ENCODE peak calls at places on chromosomes 4 and X, in six cellular contexts. C is cardiac muscle cell, D is endothelial cell of umbilical vein, T is WERI-Rb-1, O is right lobe of liver, Z is esophagus squamous epithelium. U is an unnamed sample. For H3K27me3 and H3K36me3, the result is how much of the 10 kb centered on the place peaks cover.

GRCh38 chr4:73341454-73341853 is 62.6 kb upstream of the ALB start:
- DNase-seq in Z (no peak), C (peak), O (peak), D (peak), T (peak), U (peak)

GRCh38 chrX:10254746-10255145 is 98.0 kb downstream of the CLCN4 start:
- DNase-seq in T (no peak), D (peak), C (no peak), O (no peak), Z (no peak), U (no peak)

GRCh38 chr4:1414831-1415680 is 8.8 kb upstream of the NKX1-1 start:
- DNase-seq in Z (no peak), T (peak), D (no peak), C (no peak), O (no peak), U (peak)

GRCh38 chr4:142091085-142091513 is 454.7 kb downstream of the IL15 start:
- DNase-seq in O (no peak), T (no peak), Z (no peak), C (no peak), D (peak), U (no peak)

GRCh38 chr4:93776386-93777080 is 52.0 kb upstream of the ATOH1 start:
- DNase-seq in D (peak), Z (no peak), T (no peak), O (no peak), C (no peak), U (no peak)

GRCh38 chrX:9429767-9430166 is 35.1 kb upstream of the TBL1X start:
- DNase-seq in T (no peak), C (no peak), O (no peak), D (no peak), Z (no peak), U (no peak)

GRCh38 chr4:74237425-74237966 is 70.8 kb upstream of the EPGN start:
- DNase-seq in D (no peak), O (no peak), C (no peak), Z (no peak), T (no peak), U (no peak)

GRCh38 chr4:5526070-5526831 is 182.1 kb downstream of the EVC2 start:
- DNase-seq in O (peak), D (no peak), Z (no peak), T (no peak), C (no peak), U (peak)

GRCh38 chr4:71322425-71322824 is 16.4 kb upstream of the SLC4A4 start:
- DNase-seq in C (no peak), D (no peak), T (no peak), O (no peak), Z (no peak), U (no peak)

GRCh38 chr4:91916219-91916618 is 387.5 kb upstream of the GRID2 start:
- DNase-seq in Z (no peak), C (no peak), D (no peak), O (no peak), T (no peak), U (no peak)

GRCh38 chr4:150280081-150280950 is 202.1 kb downstream of the DCLK2 start:
- DNase-seq in Z (no peak), T (peak), D (peak), C (no peak), O (no peak), U (no peak)

GRCh38 chr4:7779194-7779768 is 160.4 kb downstream of the AFAP1 start:
- DNase-seq in Z (no peak), C (peak), O (no peak), T (no peak), D (no peak), U (no peak)

GRCh38 chr4:141565379-141566089 is 70.8 kb upstream of the IL15 start:
- DNase-seq in D (no peak), Z (no peak), C (no peak), O (no peak), T (no peak), U (no peak)

GRCh38 chr4:71296945-71297344 is 41.9 kb upstream of the SLC4A4 start:
- DNase-seq in D (no peak), Z (no peak), T (no peak), C (no peak), O (no peak), U (no peak)

GRCh38 chr4:101102114-101102752 is 245.1 kb downstream of the PPP3CA start:
- DNase-seq in T (no peak), C (no peak), O (no peak), D (peak), Z (no peak), U (no peak)

GRCh38 chrX:79161655-79162054 is 17.2 kb downstream of the GPR174 start:
- DNase-seq in Z (no peak), T (no peak), D (no peak), O (no peak), C (peak), U (no peak)

GRCh38 chrX:79162076-79162475 is 17.6 kb downstream of the GPR174 start:
- DNase-seq in O (no peak), D (no peak), T (no peak), C (no peak), Z (no peak), U (no peak)

GRCh38 chrX:79169484-79169883 is 25.0 kb downstream of the GPR174 start:
- DNase-seq in O (no peak), Z (no peak), D (no peak), C (no peak), T (no peak), U (no peak)

GRCh38 chrX:79170632-79171031 is 26.1 kb downstream of the GPR174 start:
- DNase-seq in D (no peak), T (no peak), O (no peak), Z (no peak), C (no peak), U (no peak)

GRCh38 chrX:79167437-79167836 is 22.9 kb downstream of the GPR174 start:
- DNase-seq in C (no peak), D (no peak), O (no peak), Z (no peak), T (no peak), U (no peak)
- H3K4me3 ChIP-seq in C (no peak), D (no peak), O (no peak), Z (no peak), T (no peak), U (no peak)

GRCh38 chrX:154027003-154027402 is 7.3 kb upstream of the IRAK1 start:
- DNase-seq in Z (no peak), D (no peak), C (no peak), T (no peak), O (no peak), U (no peak)
- H3K27me3 ChIP-seq in Z (under half), D (under half), C (under half), T (under half), O (under half), U (under half)

DNA sequence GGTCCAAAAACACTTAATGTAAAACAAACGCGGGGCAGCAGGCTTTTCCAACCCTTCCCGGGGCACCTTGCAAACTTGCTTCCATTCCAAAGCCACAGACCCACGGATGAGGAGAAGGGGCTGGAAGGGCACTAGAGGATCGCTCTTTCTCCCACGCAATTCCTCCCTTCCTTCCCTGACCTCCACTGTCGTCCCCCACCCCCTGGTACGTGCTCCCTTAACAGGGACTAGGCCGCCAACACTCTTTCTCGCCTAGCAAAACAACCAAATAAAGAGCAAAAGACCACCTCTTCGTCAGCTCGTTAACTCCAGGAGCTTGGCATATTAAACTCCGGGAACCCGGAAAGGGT is 3.9 kb downstream of the PITX2 start:
- DNase-seq in T (no peak), Z (no peak), D (no peak), C (no peak), O (no peak), U (no peak)
- H3K36me3 ChIP-seq in T (under half), Z (under half), D (under half), C (under half), O (under half), U (under half)

GRCh38 chr4:40454816-40455215 is 119.7 kb downstream of the CHRNA9 start:
- DNase-seq in T (no peak), O (no peak), C (no peak), D (no peak), Z (no peak), U (no peak)

GRCh38 chr4:40458109-40458508 is 123.0 kb downstream of the CHRNA9 start:
- DNase-seq in T (no peak), Z (no peak), C (no peak), D (no peak), O (no peak), U (no peak)

GRCh38 chr4:40453912-40454311 is 118.8 kb downstream of the CHRNA9 start:
- DNase-seq in O (no peak), T (no peak), Z (no peak), C (no peak), D (no peak), U (no peak)

GRCh38 chr4:40452490-40452813 is 117.3 kb downstream of the CHRNA9 start:
- DNase-seq in D (no peak), O (no peak), C (no peak), Z (no peak), T (no peak), U (no peak)

DNA sequence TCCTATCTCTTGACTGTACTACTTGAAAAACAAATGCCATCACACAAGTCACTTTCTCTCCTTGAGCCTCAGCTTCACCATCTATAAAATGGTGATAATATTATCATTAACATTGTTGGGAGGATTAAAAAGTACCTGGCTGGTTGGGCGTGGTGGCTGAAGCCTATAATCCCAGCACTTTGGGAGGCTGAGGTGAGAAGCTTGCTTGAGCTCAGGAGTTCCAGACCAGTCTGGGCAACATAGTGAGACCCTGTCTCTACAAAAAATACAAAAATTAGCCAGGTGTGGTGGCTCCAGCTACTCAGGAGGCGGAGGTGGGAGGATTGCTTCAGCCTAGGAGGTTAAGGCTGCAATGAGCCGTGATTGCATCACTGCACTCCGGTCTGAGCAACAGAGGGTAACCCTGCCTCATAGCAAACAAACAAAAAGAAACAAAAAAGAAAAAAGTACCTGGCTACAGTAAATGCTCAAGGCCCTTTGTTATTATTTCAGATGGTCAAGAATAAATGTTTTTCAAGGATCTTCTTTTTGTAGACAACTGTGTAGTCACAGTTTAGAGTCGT is 120.3 kb downstream of the CHRNA9 start:
- DNase-seq in O (peak), T (no peak), Z (no peak), D (no peak), C (no peak), U (no peak)
- H3K4me3 ChIP-seq in O (no peak), T (no peak), Z (no peak), D (no peak), C (no peak), U (no peak)

GRCh38 chr4:61374612-61374920 is 174.4 kb downstream of the ADGRL3 start:
- DNase-seq in C (no peak), D (no peak), O (no peak), Z (no peak), T (no peak), U (no peak)
- H3K27me3 ChIP-seq in C (under half), D (under half), O (under half), Z (under half), T (under half), U (under half)

GRCh38 chr4:76960014-76960413 is 10.5 kb downstream of the SEPTIN11 start:
- DNase-seq in O (no peak), D (no peak), C (no peak), Z (no peak), T (no peak), U (no peak)
- H3K36me3 ChIP-seq in O (under half), D (under half), C (under half), Z (under half), T (under half), U (under half)